ENCODE peak calls at places on chromosomes 12 and 14, in seven cellular contexts. Q is GM23338, J is HepG2, C is HCT116, A is GM12878, L is K562, V is SK-N-MC. W is an unnamed sample.

GRCh38 chr12:2636741-2637140 is 158.0 kb upstream of the FKBP4 start:
- DNase-seq in Q (no peak), J (no peak), C (no peak), A (no peak), L (no peak), V (no peak), W (no peak)

GRCh38 chr12:49188205-49188915 is 520 bp downstream of the TUBA1A start:
- DNase-seq in Q (peak), J (peak), C (peak), A (no peak), L (peak), V (no peak), W (peak)

GRCh38 chr14:54680636-54681035 is 113.7 kb downstream of the SAMD4A start:
- DNase-seq in Q (no peak), J (no peak), C (no peak), A (no peak), L (no peak), V (no peak), W (no peak)

GRCh38 chr14:36675581-36675980 is 13.9 kb downstream of the PAX9 start:
- DNase-seq in Q (no peak), J (no peak), C (no peak), A (no peak), L (no peak), V (no peak), W (no peak)

GRCh38 chr14:30915596-30915995 is 41.2 kb downstream of the COCH start:
- DNase-seq in Q (no peak), J (no peak), C (no peak), A (no peak), L (no peak), V (no peak), W (no peak)

GRCh38 chr12:11688831-11689230 is 39.4 kb downstream of the ETV6 start:
- DNase-seq in Q (no peak), J (no peak), C (no peak), A (no peak), L (no peak), V (no peak), W (no peak)

GRCh38 chr14:35897616-35898111 is 71.5 kb downstream of the BRMS1L start:
- DNase-seq in Q (peak), J (peak), C (no peak), A (no peak), L (no peak), V (no peak), W (no peak)

GRCh38 chr14:24734917-24735500 is 101.0 kb upstream of the GZMB start:
- DNase-seq in Q (peak), J (peak), C (peak), A (no peak), L (peak), V (peak), W (peak)

GRCh38 chr14:64806202-64806861 is 73.4 kb downstream of the SPTB start:
- DNase-seq in Q (no peak), J (peak), C (no peak), A (no peak), L (no peak), V (no peak), W (no peak)

GRCh38 chr12:51855586-51856428 is 7.3 kb upstream of the FIGNL2 start:
- DNase-seq in Q (peak), J (peak), C (no peak), A (no peak), L (no peak), V (no peak), W (peak)

GRCh38 chr12:1760566-1761382 is 59.6 kb upstream of the LRTM2 start:
- DNase-seq in Q (no peak), J (peak), C (peak), A (no peak), L (peak), V (no peak), W (peak)

GRCh38 chr12:101076940-101077351 is 133.1 kb downstream of the SLC5A8 start:
- DNase-seq in Q (no peak), J (no peak), C (no peak), A (no peak), L (no peak), V (no peak), W (no peak)

GRCh38 chr12:46499901-46500300 is 127.3 kb upstream of the SLC38A2 start:
- DNase-seq in Q (no peak), J (no peak), C (no peak), A (peak), L (no peak), V (no peak), W (no peak)

GRCh38 chr12:84757978-84758377 is 154.6 kb downstream of the SLC6A15 start:
- DNase-seq in Q (no peak), J (no peak), C (no peak), A (no peak), L (no peak), V (no peak), W (no peak)

GRCh38 chr14:69079188-69079742 is 73.7 kb downstream of the DCAF5 start:
- DNase-seq in Q (peak), J (no peak), C (no peak), A (no peak), L (no peak), V (peak), W (peak)

GRCh38 chr12:88052686-88053085 is 23.5 kb upstream of the C12orf50 start:
- DNase-seq in Q (peak), J (peak), C (peak), A (no peak), L (peak), V (no peak), W (peak)

GRCh38 chr12:103829092-103829491 is 11.9 kb downstream of the NT5DC3 start:
- DNase-seq in Q (no peak), J (no peak), C (no peak), A (no peak), L (no peak), V (no peak), W (no peak)

GRCh38 chr14:38226366-38226765 is 18.7 kb downstream of the SSTR1 start:
- DNase-seq in Q (no peak), J (no peak), C (no peak), A (no peak), L (no peak), V (no peak), W (no peak)

GRCh38 chr12:94206886-94207285 is 58.5 kb downstream of the PLXNC1 start:
- DNase-seq in Q (no peak), J (no peak), C (no peak), A (no peak), L (no peak), V (no peak), W (no peak)

GRCh38 chr12:94055528-94055927 is 92.8 kb upstream of the PLXNC1 start:
- DNase-seq in Q (no peak), J (no peak), C (no peak), A (no peak), L (no peak), V (no peak), W (no peak)

GRCh38 chr12:40727774-40728483 is 35.7 kb downstream of the CNTN1 start:
- DNase-seq in Q (no peak), J (no peak), C (no peak), A (no peak), L (no peak), V (no peak), W (no peak)

GRCh38 chr12:75812341-75813018 is 219.1 kb downstream of the PHLDA1 start:
- DNase-seq in Q (peak), J (no peak), C (no peak), A (no peak), L (no peak), V (no peak), W (no peak)

GRCh38 chr12:97308576-97309198 is 153.9 kb upstream of the RMST start:
- DNase-seq in Q (peak), J (peak), C (peak), A (peak), L (peak), V (peak), W (peak)

GRCh38 chr12:447132-447531 is 12.6 kb upstream of the B4GALNT3 start:
- DNase-seq in Q (no peak), J (no peak), C (no peak), A (no peak), L (no peak), V (no peak), W (no peak)

GRCh38 chr14:93003945-93004698 is 81.2 kb downstream of the CHGA start:
- DNase-seq in Q (no peak), J (no peak), C (no peak), A (no peak), L (no peak), V (no peak), W (no peak)

GRCh38 chr12:79983969-79984629 is 49.2 kb upstream of the PPP1R12A start:
- DNase-seq in Q (no peak), J (no peak), C (no peak), A (no peak), L (no peak), V (no peak), W (no peak)

GRCh38 chr12:75208851-75209781 is 523 bp downstream of the KCNC2 start:
- DNase-seq in Q (peak), J (no peak), C (no peak), A (no peak), L (peak), V (no peak), W (peak)

GRCh38 chr12:65955418-65955817 is 131.1 kb downstream of the HMGA2 start:
- DNase-seq in Q (no peak), J (no peak), C (no peak), A (no peak), L (no peak), V (no peak), W (no peak)
- H3K27ac ChIP-seq in Q (peak), J (no peak), C (no peak), A (no peak), L (no peak), V (no peak), W (peak)

GRCh38 chr14:102602421-102603292 is 10.2 kb downstream of the RCOR1 start:
- DNase-seq in Q (no peak), J (no peak), C (no peak), A (no peak), L (no peak), V (no peak), W (no peak)

GRCh38 chr14:102606296-102606695 is 13.8 kb downstream of the RCOR1 start:
- DNase-seq in Q (no peak), J (no peak), C (no peak), A (peak), L (no peak), V (no peak), W (no peak)

GRCh38 chr14:102604183-102604582 is 11.7 kb downstream of the RCOR1 start:
- DNase-seq in Q (no peak), J (no peak), C (no peak), A (no peak), L (no peak), V (no peak), W (no peak)

GRCh38 chr14:102603293-102603907 is 11.0 kb downstream of the RCOR1 start:
- DNase-seq in Q (no peak), J (no peak), C (no peak), A (no peak), L (no peak), V (no peak), W (no peak)

GRCh38 chr14:102605026-102605425 is 12.6 kb downstream of the RCOR1 start:
- DNase-seq in Q (no peak), J (no peak), C (no peak), A (no peak), L (no peak), V (no peak), W (no peak)
- TF ChIP-seq POLR2AphosphoS5 in Q (no peak), J (no peak), C (no peak), A (no peak), L (no peak), V (peak), W (no peak)

GRCh38 chr12:54033980-54034783 is 1.3 kb downstream of the HOXC5 start:
- DNase-seq in Q (peak), J (no peak), C (no peak), A (no peak), L (no peak), V (no peak), W (no peak)
- TF ChIP-seq EZH2 in Q (peak), J (no peak), C (no peak), A (no peak), L (no peak), V (no peak), W (peak)

DNA sequence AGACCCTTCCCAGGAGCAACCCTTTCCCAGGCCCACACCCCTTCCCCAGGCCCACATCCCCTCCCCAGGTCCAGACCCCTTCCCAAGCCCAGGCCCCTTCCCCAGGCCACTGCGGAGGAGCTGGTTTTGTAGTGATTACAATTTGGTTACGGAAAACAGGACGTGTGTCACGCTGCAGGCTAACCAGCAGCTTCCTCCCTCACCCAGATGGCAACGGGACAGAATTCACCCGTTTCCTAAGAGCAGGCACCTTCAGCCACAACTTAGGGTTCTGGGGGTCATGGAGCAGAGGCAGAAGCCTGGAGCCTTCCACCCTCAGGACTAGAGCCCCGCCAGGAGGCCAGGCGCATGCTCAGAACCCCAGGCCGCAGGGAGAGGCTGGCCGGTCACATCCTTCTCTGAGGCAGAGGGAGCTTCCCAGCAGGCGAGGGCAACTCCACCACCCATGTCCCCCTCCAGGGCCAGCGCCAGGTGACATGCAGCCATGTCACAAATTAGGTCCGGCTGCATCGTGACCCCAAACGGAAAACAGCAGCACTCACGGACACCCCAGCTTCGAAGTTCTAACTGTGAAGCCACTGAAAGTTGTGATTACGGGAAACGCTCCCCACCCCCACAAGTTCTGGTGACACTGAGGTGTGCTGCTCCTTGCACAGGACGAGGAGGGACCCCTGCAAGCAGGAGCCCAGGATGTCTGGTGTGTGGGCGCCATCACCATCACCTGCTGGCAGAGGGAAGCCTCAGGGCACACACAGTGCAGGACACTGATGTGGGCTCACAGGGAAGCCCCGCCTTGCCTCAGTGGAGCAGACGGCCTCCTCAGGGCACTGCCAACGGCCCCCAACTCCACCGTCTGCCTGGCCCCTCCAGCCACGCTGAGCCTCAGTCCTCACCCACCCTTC is 7.7 kb downstream of the BRF1 start:
- DNase-seq in Q (no peak), J (no peak), C (no peak), A (no peak), L (no peak), V (no peak), W (peak)
- H3K27ac ChIP-seq in Q (no peak), J (no peak), C (no peak), A (peak), L (no peak), V (no peak), W (peak)

GRCh38 chr12:111437816-111438454 is 32.2 kb downstream of the SH2B3 start:
- DNase-seq in Q (no peak), J (no peak), C (no peak), A (no peak), L (peak), V (no peak), W (peak)
- TF ChIP-seq POLR2AphosphoS5 in Q (no peak), J (no peak), C (no peak), A (no peak), L (no peak), V (no peak), W (peak)

GRCh38 chr12:28247806-28248205 is 57.5 kb downstream of the CCDC91 start:
- DNase-seq in Q (no peak), J (no peak), C (no peak), A (no peak), L (no peak), V (no peak), W (no peak)

GRCh38 chr12:28242888-28243633 is 52.8 kb downstream of the CCDC91 start:
- DNase-seq in Q (no peak), J (no peak), C (no peak), A (no peak), L (peak), V (no peak), W (peak)

GRCh38 chr12:28253175-28253641 is 63.0 kb downstream of the CCDC91 start:
- DNase-seq in Q (no peak), J (no peak), C (no peak), A (peak), L (no peak), V (no peak), W (no peak)

GRCh38 chr12:28248555-28249127 is 58.4 kb downstream of the CCDC91 start:
- DNase-seq in Q (no peak), J (no peak), C (no peak), A (no peak), L (no peak), V (no peak), W (no peak)
- TF ChIP-seq EZH2 in Q (no peak), J (no peak), C (no peak), A (no peak), L (no peak), V (no peak), W (no peak)

DNA sequence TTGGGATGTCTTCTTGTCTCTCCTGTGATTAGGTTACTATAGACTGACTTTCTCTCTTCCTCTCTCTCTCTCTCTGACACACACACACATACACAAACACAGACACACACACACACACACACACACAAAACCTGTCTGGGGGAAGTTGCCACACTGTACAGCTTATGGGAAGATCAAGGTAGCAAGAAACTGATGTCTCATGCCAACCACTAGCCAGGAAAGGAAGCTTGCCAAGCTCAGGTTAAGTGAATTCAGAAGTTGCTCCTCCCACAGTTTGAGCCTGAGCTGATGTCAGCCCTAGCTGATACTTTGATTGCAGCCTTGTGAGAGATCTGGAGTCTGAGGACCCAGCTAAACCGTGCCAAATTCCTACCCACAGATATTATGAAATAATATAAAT is 67.1 kb downstream of the PPFIA2 start:
- DNase-seq in Q (peak), J (no peak), C (no peak), A (no peak), L (no peak), V (no peak), W (no peak)
- H3K27ac ChIP-seq in Q (no peak), J (no peak), C (no peak), A (no peak), L (no peak), V (no peak), W (no peak)

DNA sequence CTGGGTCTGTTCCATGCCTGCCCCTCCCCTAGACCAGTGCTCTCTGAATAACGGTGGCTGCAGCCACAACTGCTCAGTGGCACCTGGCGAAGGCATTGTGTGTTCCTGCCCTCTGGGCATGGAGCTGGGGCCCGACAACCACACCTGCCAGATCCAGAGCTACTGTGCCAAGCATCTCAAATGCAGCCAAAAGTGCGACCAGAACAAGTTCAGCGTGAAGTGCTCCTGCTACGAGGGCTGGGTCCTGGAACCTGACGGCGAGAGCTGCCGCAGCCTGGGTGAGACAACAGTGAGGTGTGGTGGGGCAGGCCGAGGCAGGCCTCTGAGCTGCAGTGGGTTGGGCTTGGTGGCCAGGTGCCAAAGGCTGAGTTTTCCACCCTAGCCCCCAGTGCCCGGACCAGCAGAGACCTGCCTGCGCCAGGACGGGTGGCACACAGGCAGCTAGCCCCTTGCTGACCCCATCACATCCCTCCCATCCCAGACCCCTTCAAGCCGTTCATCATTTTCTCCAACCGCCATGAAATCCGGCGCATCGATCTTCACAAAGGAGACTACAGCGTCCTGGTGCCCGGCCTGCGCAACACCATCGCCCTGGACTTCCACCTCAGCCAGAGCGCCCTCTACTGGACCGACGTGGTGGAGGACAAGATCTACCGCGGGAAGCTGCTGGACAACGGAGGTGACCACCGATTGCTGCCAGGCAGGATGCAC is 28.2 kb upstream of the LRP1-AS start:
- DNase-seq in Q (peak), J (peak), C (peak), A (no peak), L (peak), V (no peak), W (peak)
- TF ChIP-seq POLR2AphosphoS5 in Q (no peak), J (no peak), C (peak), A (no peak), L (no peak), V (no peak), W (no peak)

DNA sequence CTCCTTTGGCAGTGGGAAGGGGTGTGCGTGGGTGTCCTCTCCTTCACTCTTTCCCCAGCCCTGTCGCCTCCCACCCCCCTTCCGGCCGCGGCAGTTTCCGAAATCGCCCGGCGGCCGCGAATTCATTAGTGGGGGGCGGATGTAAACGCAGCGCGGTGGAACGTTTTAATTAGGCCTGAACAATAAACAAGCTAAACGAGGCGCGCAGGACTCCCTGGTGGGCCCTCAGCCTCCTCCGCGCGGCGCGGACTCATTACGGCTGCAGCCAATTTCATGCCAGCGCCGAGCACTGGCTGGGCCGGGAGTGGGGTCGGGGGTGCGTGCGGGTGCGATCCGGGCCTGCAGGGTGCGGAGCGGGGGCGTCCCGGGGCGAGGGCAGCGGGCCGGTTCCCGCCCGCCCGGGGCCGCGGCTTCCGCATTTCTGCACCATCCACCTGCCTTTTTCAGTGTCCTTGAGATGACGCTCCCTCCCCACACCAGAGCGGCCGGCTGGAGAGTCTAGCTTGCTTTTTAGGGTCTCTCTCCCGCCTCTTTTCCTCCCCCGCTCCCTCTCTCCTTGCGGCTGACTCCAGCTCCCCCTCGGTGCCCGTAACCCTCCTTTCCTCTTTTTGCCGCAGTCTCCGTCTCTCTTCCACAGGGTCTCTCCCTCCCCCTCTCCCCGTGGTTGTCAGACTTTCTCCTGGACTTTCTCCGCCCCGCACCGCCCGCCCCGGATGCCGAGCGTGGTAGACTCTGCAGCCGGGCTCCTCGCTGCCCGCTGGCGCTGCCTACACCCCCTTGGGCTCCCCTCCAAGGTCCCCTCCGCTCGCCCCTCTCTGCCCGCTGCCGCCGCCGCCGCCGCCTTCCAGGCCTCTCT is at the start of gene CISTR:
- DNase-seq in Q (peak), J (no peak), C (no peak), A (no peak), L (no peak), V (no peak), W (no peak)
- TF ChIP-seq EZH2 in Q (peak), J (peak), C (no peak), A (no peak), L (no peak), V (no peak), W (peak)

W was measured in endothelial cell of umbilical vein.